ENCODE peak calls at places on chromosomes 7 and 10, in ten cellular contexts. C is MV-4-11; K is smooth muscle cell of the brain vasculature; B is activated T-cell treated with anti-CD3 and anti-CD28 coated beads, Interleukin-2, amount 50 U/mL, for 72 hours; I is naive thymus-derived CD8-positive, alpha-beta T cell; S is AG09309; U is stimulated activated CD4-positive, alpha-beta T cell treated with anti-CD3 and anti-CD28 coated beads, Interleukin-4, amount 100 ng/mL, for 24 hours; Q is stimulated activated CD8-positive, alpha-beta memory T cell treated with anti-CD3 and anti-CD28 coated beads, Interleukin-7, amount 100 ng/mL, for 1 hour; Z is A549; H is occipital lobe. E is an unnamed sample.
A peak's percentile ranks its signal among the peaks of the same experiment; 100 is the strongest.

GRCh38 chr7:91034459-91035368 is 229.5 kb upstream of the FZD1 start:
- DNase-seq in C (no peak), K (peak; percentile 40), B (peak; percentile 31), I (no peak), S (peak; percentile 24), U (no peak), Q (no peak), Z (peak; percentile 3), H (peak; percentile 47), E (peak; percentile 54)

GRCh38 chr7:92717982-92718716 is 118.2 kb downstream of the CDK6 start:
- DNase-seq in C (peak; percentile 53), K (peak; percentile 29), B (peak; percentile 74), I (peak; percentile 70), S (no peak), U (peak; percentile 67), Q (peak; percentile 5), Z (peak; percentile 31), H (peak; percentile 41), E (peak; percentile 58)

GRCh38 chr10:15791816-15792524 is 68.3 kb downstream of the MINDY3 start:
- DNase-seq in C (no peak), K (no peak), B (no peak), I (no peak), S (no peak), U (no peak), Q (no peak), Z (no peak), H (no peak), E (no peak)

GRCh38 chr10:79022565-79023488 is 45.9 kb upstream of the ZMIZ1 start:
- DNase-seq in C (no peak), K (no peak), B (no peak), I (no peak), S (no peak), U (no peak), Q (no peak), Z (peak; percentile 57), H (no peak), E (peak; percentile 53)

GRCh38 chr7:14836571-14837189 is 65.9 kb downstream of the DGKB start:
- DNase-seq in C (no peak), K (peak; percentile 87), B (no peak), I (no peak), S (no peak), U (no peak), Q (no peak), Z (no peak), H (peak; percentile 44), E (no peak)

GRCh38 chr7:76340617-76341131 is 18.1 kb downstream of the YWHAG start:
- DNase-seq in C (no peak), K (peak; percentile 56), B (no peak), I (no peak), S (peak; percentile 53), U (no peak), Q (no peak), Z (no peak), H (no peak), E (no peak)

GRCh38 chr10:1171586-1171985 is 115.4 kb downstream of the WDR37 start:
- DNase-seq in C (no peak), K (no peak), B (no peak), I (no peak), S (no peak), U (no peak), Q (no peak), Z (no peak), H (no peak), E (no peak)

GRCh38 chr10:78781251-78781913 is 287.4 kb upstream of the ZMIZ1 start:
- DNase-seq in C (no peak), K (no peak), B (no peak), I (peak; percentile 26), S (no peak), U (no peak), Q (no peak), Z (no peak), H (no peak), E (no peak)

GRCh38 chr7:122827763-122828162 is 58.5 kb downstream of the CADPS2 start:
- DNase-seq in C (no peak), K (no peak), B (no peak), I (no peak), S (no peak), U (no peak), Q (no peak), Z (no peak), H (no peak), E (no peak)

GRCh38 chr7:155324012-155324917 is 26.6 kb downstream of the INSIG1 start:
- DNase-seq in C (no peak), K (no peak), B (no peak), I (no peak), S (no peak), U (no peak), Q (no peak), Z (no peak), H (no peak), E (no peak)

GRCh38 chr7:80588591-80588990 is 49.9 kb upstream of the CD36 start:
- DNase-seq in C (no peak), K (no peak), B (no peak), I (no peak), S (no peak), U (no peak), Q (no peak), Z (no peak), H (no peak), E (no peak)

GRCh38 chr7:6244021-6244420 is 28.4 kb downstream of the CYTH3 start:
- DNase-seq in C (no peak), K (no peak), B (no peak), I (no peak), S (no peak), U (no peak), Q (no peak), Z (no peak), H (no peak), E (no peak)

GRCh38 chr7:99000196-99000903 is 122.0 kb downstream of the TRRAP start:
- DNase-seq in C (no peak), K (no peak), B (no peak), I (no peak), S (no peak), U (no peak), Q (no peak), Z (no peak), H (no peak), E (no peak)

GRCh38 chr10:14468022-14468421 is 137.3 kb upstream of the FRMD4A start:
- DNase-seq in C (no peak), K (no peak), B (no peak), I (no peak), S (no peak), U (no peak), Q (no peak), Z (no peak), H (no peak), E (no peak)

GRCh38 chr10:21518629-21519321 is 6.7 kb downstream of the SKIDA1 start:
- DNase-seq in C (no peak), K (no peak), B (no peak), I (no peak), S (no peak), U (no peak), Q (no peak), Z (no peak), H (no peak), E (no peak)

GRCh38 chr7:99156649-99157048 is 12.7 kb upstream of the SMURF1 start:
- DNase-seq in C (no peak), K (no peak), B (no peak), I (no peak), S (no peak), U (no peak), Q (no peak), Z (no peak), H (no peak), E (no peak)

GRCh38 chr7:156816943-156817572 is 75.9 kb downstream of the LMBR1 start:
- DNase-seq in C (peak; percentile 19), K (no peak), B (no peak), I (no peak), S (no peak), U (no peak), Q (no peak), Z (peak; percentile 29), H (no peak), E (peak; percentile 16)

GRCh38 chr7:1502845-1503244 is 1.3 kb downstream of the INTS1 start:
- DNase-seq in C (no peak), K (no peak), B (no peak), I (no peak), S (no peak), U (no peak), Q (no peak), Z (no peak), H (no peak), E (no peak)

GRCh38 chr7:92880212-92881090 is 44.1 kb upstream of the CDK6 start:
- DNase-seq in C (no peak), K (no peak), B (peak; percentile 19), I (no peak), S (no peak), U (no peak), Q (no peak), Z (no peak), H (no peak), E (peak; percentile 40)

GRCh38 chr10:113290137-113290536 is 262.7 kb upstream of the HABP2 start:
- DNase-seq in C (no peak), K (no peak), B (no peak), I (no peak), S (no peak), U (no peak), Q (no peak), Z (no peak), H (no peak), E (no peak)

GRCh38 chr10:69232252-69232651 is 12.1 kb downstream of the HKDC1 start:
- DNase-seq in C (no peak), K (peak; percentile 3), B (no peak), I (no peak), S (peak; percentile 46), U (no peak), Q (no peak), Z (peak; percentile 75), H (no peak), E (no peak)

GRCh38 chr10:33263453-33263852 is 71.0 kb downstream of the NRP1 start:
- DNase-seq in C (no peak), K (no peak), B (no peak), I (no peak), S (peak; percentile 60), U (no peak), Q (no peak), Z (no peak), H (no peak), E (no peak)

GRCh38 chr10:85786401-85786899 is 580.1 kb downstream of the GRID1 start:
- DNase-seq in C (no peak), K (no peak), B (peak; percentile 8), I (no peak), S (no peak), U (no peak), Q (no peak), Z (no peak), H (peak; percentile 4), E (no peak)

GRCh38 chr7:2116903-2117680 is 115.7 kb downstream of the MAD1L1 start:
- DNase-seq in C (no peak), K (no peak), B (no peak), I (no peak), S (no peak), U (no peak), Q (no peak), Z (no peak), H (peak; percentile 77), E (no peak)

GRCh38 chr10:112739219-112739969 is 210.7 kb upstream of the TCF7L2 start:
- DNase-seq in C (no peak), K (no peak), B (no peak), I (no peak), S (no peak), U (no peak), Q (no peak), Z (no peak), H (no peak), E (no peak)

GRCh38 chr10:32379314-32379949 is 32.5 kb upstream of the EPC1 start:
- DNase-seq in C (peak; percentile 55), K (peak; percentile 44), B (no peak), I (peak; percentile 66), S (no peak), U (peak; percentile 27), Q (no peak), Z (no peak), H (no peak), E (peak; percentile 22)